ENCODE peak calls at places on chromosomes 13 and 19, in four cellular contexts. E is cardiac fibroblast, T is AG04449, O is brain microvascular endothelial cell. Y is an unnamed sample.

GRCh38 chr19:55486971-55487883 is 1.0 kb upstream of the SSC5D start:
- DNase-seq in E (peak), T (peak), O (peak), Y (peak)

GRCh38 chr19:19615086-19615485 is 3.4 kb downstream of the PBX4 start:
- DNase-seq in E (no peak), T (no peak), O (no peak), Y (no peak)

GRCh38 chr13:39777527-39778061 is 122.1 kb downstream of the COG6 start:
- DNase-seq in E (peak), T (peak), O (peak), Y (peak)

GRCh38 chr13:73622375-73622774 is 511.8 kb downstream of the KLF12 start:
- DNase-seq in E (peak), T (no peak), O (no peak), Y (no peak)

GRCh38 chr19:33472696-33473624 is 48.6 kb downstream of the PEPD start:
- DNase-seq in E (peak), T (peak), O (peak), Y (peak)

GRCh38 chr13:48126944-48127814 is 32.3 kb upstream of the MED4 start:
- DNase-seq in E (peak), T (peak), O (peak), Y (peak)

GRCh38 chr19:17254636-17255035 is 8.9 kb upstream of the NR2F6 start:
- DNase-seq in E (no peak), T (no peak), O (no peak), Y (no peak)

GRCh38 chr19:39599116-39599515 is 3.2 kb upstream of the LGALS13 start:
- DNase-seq in E (peak), T (no peak), O (peak), Y (peak)

GRCh38 chr13:42707596-42707995 is 73.8 kb upstream of the FAM216B start:
- DNase-seq in E (peak), T (no peak), O (peak), Y (peak)

GRCh38 chr13:67086260-67086659 is 143.9 kb downstream of the PCDH9 start:
- DNase-seq in E (no peak), T (no peak), O (no peak), Y (no peak)

GRCh38 chr19:40811478-40812341 is 12.7 kb downstream of the EGLN2 start:
- DNase-seq in E (no peak), T (no peak), O (no peak), Y (no peak)

GRCh38 chr13:39370554-39370953 is 232.4 kb downstream of the LHFPL6 start:
- DNase-seq in E (no peak), T (no peak), O (no peak), Y (peak)

GRCh38 chr19:5588441-5588840 is 20.7 kb upstream of the TINCR start:
- DNase-seq in E (no peak), T (no peak), O (no peak), Y (peak)

GRCh38 chr13:111936267-111936925 is 130.6 kb upstream of the SOX1 start:
- DNase-seq in E (no peak), T (no peak), O (no peak), Y (no peak)

GRCh38 chr19:55284405-55285058 is 735 bp downstream of the BRSK1 start:
- DNase-seq in E (no peak), T (no peak), O (no peak), Y (no peak)

GRCh38 chr19:3479819-3480215 is 508 bp downstream of the SMIM24 start:
- DNase-seq in E (no peak), T (no peak), O (no peak), Y (no peak)

GRCh38 chr13:37621811-37622361 is 23.3 kb upstream of the POSTN start:
- DNase-seq in E (peak), T (peak), O (no peak), Y (peak)

GRCh38 chr13:77386880-77387606 is 60.1 kb upstream of the MYCBP2 start:
- DNase-seq in E (peak), T (peak), O (peak), Y (peak)

GRCh38 chr19:53467138-53467502 is 413 bp upstream of the ZNF813 start:
- DNase-seq in E (no peak), T (no peak), O (no peak), Y (no peak)

GRCh38 chr13:53637971-53638547 is 609.4 kb downstream of the OLFM4 start:
- DNase-seq in E (no peak), T (no peak), O (no peak), Y (no peak)

GRCh38 chr19:50333737-50334617 is 4.8 kb upstream of the KCNC3 start:
- DNase-seq in E (no peak), T (no peak), O (no peak), Y (no peak)
- H3K4me3 ChIP-seq in E (peak), T (peak), O (peak), Y (peak)

GRCh38 chr13:60577761-60578160 is 180.7 kb downstream of the TDRD3 start:
- DNase-seq in E (no peak), T (no peak), O (no peak), Y (no peak)

GRCh38 chr13:60583911-60584753 is 187.1 kb downstream of the TDRD3 start:
- DNase-seq in E (peak), T (peak), O (peak), Y (peak)

GRCh38 chr13:60584976-60585375 is 188.0 kb downstream of the TDRD3 start:
- DNase-seq in E (peak), T (no peak), O (peak), Y (peak)

DNA sequence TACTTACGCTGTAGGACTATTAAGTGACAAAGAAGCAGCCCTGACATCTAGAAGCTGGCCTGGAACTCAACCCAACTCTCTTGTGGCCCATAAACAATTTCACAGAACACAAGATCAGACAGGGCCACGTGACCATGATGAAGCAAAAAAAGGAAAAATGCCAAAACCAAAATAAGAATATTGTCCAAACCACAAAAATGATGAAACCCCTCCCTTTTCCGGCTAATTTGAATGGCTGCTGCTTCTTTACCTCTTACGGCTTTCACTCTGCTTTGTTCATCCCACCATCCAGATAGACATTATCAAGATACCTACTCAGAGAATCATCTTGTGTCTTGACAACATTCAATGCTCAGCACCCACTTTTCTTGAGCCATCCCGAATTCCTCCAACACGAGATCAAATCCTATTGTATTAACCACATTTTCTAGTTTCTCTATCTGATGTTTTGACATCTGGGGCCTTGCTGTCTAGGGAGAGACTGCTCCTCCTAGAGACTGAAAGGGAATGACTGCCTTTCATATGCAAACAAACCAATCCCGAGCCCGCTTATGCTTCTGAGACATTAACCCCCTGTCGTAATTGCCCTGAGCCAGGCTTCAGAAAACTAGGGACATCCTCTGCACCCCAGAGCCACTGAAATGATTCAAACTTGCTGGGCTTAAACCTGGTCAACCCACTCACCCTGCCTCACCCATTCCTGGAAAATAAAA is 186.3 kb downstream of the TDRD3 start:
- DNase-seq in E (peak), T (peak), O (peak), Y (peak)
- TF ChIP-seq CTCF in E (peak), T (peak), O (peak), Y (peak)

GRCh38 chr13:61414136-61414535 is 1.5 kb downstream of the PCDH20 start:
- DNase-seq in E (no peak), T (no peak), O (no peak), Y (no peak)

GRCh38 chr13:61414686-61415664 is 674 bp downstream of the PCDH20 start:
- DNase-seq in E (peak), T (no peak), O (no peak), Y (no peak)

GRCh38 chr13:61415749-61416148 is at the start of gene PCDH20:
- DNase-seq in E (no peak), T (no peak), O (no peak), Y (no peak)

GRCh38 chr13:61410669-61411297 is 4.9 kb downstream of the PCDH20 start:
- DNase-seq in E (peak), T (no peak), O (no peak), Y (peak)

GRCh38 chr13:61413572-61413971 is 2.1 kb downstream of the PCDH20 start:
- DNase-seq in E (no peak), T (no peak), O (no peak), Y (no peak)
- H3K4me3 ChIP-seq in E (no peak), T (no peak), O (peak), Y (no peak)

DNA sequence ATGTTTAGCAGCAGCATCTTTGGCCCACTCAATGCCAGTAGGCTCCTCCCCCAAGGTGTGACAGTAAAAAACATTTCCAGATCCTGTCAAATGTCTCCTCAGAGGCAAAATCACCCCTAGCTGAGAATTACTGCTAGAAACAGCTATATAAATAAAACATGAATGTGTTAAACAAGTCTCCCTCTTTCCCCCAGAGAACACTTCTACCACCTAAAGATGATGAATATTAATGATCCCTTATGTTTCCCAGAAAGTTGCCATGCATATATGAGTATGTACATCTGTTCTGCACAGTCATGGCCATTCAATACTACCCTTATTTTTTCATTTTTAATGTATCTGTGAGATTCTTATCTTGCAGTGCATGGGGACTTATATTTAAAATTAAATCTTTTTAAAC is 230.1 kb downstream of the SHISA2 start:
- DNase-seq in E (no peak), T (no peak), O (no peak), Y (no peak)
- TF ChIP-seq CTCF in E (no peak), T (no peak), O (no peak), Y (no peak)

GRCh38 chr13:93554514-93554913 is 327.9 kb downstream of the GPC6 start:
- DNase-seq in E (no peak), T (no peak), O (no peak), Y (no peak)

GRCh38 chr13:93547886-93548285 is 321.3 kb downstream of the GPC6 start:
- DNase-seq in E (no peak), T (no peak), O (no peak), Y (no peak)

GRCh38 chr13:93552596-93552995 is 326.0 kb downstream of the GPC6 start:
- DNase-seq in E (no peak), T (no peak), O (no peak), Y (no peak)

GRCh38 chr13:93549326-93549855 is 322.8 kb downstream of the GPC6 start:
- DNase-seq in E (no peak), T (no peak), O (no peak), Y (peak)
- H3K4me3 ChIP-seq in E (no peak), T (no peak), O (no peak), Y (no peak)

GRCh38 chr19:32460476-32460875 is 54.9 kb downstream of the DPY19L3 start:
- DNase-seq in E (no peak), T (no peak), O (no peak), Y (no peak)

GRCh38 chr19:32469796-32470195 is 64.2 kb downstream of the DPY19L3 start:
- DNase-seq in E (no peak), T (no peak), O (peak), Y (no peak)

GRCh38 chr19:32459199-32459865 is 53.8 kb downstream of the DPY19L3 start:
- DNase-seq in E (no peak), T (no peak), O (no peak), Y (no peak)

GRCh38 chr19:32465176-32465575 is 59.6 kb downstream of the DPY19L3 start:
- DNase-seq in E (no peak), T (no peak), O (no peak), Y (no peak)

DNA sequence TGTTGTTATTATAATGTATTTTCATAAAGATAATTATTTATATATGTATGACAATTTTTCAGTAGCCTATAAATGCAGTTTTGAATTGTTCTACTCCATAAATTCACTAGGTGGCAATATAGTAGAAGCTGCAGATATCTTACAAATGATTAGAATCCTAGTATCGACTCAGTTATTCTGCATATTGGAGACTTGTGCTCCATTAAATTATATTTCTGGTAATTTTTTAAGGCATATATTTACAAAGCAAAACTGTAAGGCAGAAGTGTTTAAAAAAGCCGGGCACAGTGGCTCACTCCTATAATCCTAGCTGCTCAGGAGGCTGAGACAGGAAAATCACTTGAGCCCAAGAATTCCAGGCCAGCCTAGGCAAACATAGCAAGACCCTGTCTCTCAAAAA is 58.7 kb downstream of the DPY19L3 start:
- DNase-seq in E (peak), T (no peak), O (no peak), Y (peak)
- TF ChIP-seq CTCF in E (peak), T (no peak), O (peak), Y (peak)

DNA sequence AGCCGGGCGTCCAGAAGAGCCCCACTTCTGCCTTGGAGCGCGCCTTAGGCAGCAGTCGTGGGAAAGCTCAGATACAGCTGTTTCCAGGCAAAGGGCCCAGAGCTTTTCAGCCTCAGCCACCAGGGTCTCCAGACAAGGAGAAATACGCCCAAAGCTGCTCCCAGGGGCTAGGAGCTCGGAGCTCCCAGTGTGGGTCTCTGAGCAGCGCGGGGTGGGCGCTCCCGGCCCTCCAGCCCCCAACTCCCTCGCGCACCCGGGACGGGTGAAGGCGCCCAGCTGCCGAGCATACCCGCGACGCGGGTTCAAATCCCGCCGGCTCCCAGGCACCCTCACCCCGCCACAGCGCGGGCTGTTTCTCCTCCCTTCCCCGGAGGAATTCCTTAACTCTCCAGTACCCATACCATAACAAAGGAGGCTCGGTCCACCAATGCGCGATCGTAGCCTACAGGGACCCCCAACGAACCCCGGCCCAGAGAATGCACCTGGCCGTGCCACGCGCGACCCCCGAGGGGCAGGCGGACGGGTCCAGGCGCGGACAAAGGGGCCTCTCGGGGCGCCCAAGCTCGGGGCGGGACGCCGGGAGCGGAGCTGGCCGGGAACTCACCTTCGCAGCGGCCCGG is 507 bp downstream of the COL4A1 start:
- DNase-seq in E (peak), T (no peak), O (no peak), Y (peak)
- H3K4me3 ChIP-seq in E (peak), T (peak), O (peak), Y (peak)

GRCh38 chr19:11887618-11888531 is at the start of gene ZNF69:
- DNase-seq in E (peak), T (no peak), O (peak), Y (peak)
- TF ChIP-seq CTCF in E (peak), T (peak), O (peak), Y (peak)

GRCh38 chr19:1101337-1101698 is 2.5 kb upstream of the GPX4 start:
- DNase-seq in E (no peak), T (no peak), O (no peak), Y (no peak)
- H3K4me3 ChIP-seq in E (no peak), T (no peak), O (no peak), Y (no peak)

DNA sequence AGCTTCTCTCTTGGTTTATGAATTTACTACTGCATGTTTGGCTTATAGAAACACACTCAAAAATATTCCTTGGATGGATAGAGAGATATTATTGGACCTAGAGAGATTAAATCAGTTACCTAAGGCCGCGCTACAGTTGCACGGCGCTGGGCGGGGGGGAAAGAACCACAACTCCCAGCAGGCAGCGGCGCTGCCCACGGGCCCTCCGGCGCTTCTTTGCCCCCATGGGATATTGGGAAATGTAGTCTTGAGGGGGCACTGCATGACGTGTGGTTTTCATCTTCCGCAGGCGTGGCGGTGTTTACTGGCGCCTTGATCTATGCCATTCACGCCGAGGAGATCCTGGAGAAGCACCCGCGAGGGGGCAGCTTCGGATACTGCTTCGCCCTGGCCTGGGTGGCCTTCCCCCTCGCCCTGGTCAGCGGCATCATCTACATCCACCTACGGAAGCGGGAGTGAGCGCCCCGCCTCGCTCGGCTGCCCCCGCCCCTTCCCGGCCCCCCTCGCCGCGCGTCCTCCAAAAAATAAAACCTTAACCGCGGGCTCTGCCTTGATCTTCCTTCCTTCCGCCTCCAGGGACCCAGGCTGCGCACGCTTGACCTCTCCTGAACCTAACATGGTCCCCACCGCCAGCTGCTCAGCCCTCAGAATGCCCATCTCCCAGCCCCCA is 4.8 kb downstream of the EMP3 start:
- DNase-seq in E (no peak), T (no peak), O (no peak), Y (no peak)
- TF ChIP-seq CTCF in E (no peak), T (no peak), O (no peak), Y (no peak)